ENCODE peak calls at places on chromosomes 3 and 15, in seven cellular contexts. One of them, this sample, is unnamed.

GRCh38 chr3:123941150-123941941 is 19.7 kb downstream of the CCDC14 start:
- DNase-seq in HCT116: no peak
- DNase-seq in tibial artery: no peak
- DNase-seq in naive thymus-derived CD4-positive, alpha-beta T cell: no peak
- DNase-seq in pancreas: no peak
- DNase-seq in OCI-LY7: no peak
- DNase-seq in CD4-positive, CD25-positive, alpha-beta regulatory T cell: no peak
- DNase-seq in this sample: no peak

GRCh38 chr3:38597502-38598060 is 51.9 kb downstream of the SCN5A start:
- DNase-seq in HCT116: no peak
- DNase-seq in tibial artery: no peak
- DNase-seq in naive thymus-derived CD4-positive, alpha-beta T cell: no peak
- DNase-seq in pancreas: no peak
- DNase-seq in OCI-LY7: no peak
- DNase-seq in CD4-positive, CD25-positive, alpha-beta regulatory T cell: no peak
- DNase-seq in this sample: no peak

GRCh38 chr3:87350367-87351199 is 74.2 kb upstream of the POU1F1 start:
- DNase-seq in HCT116: peak; percentile 38
- DNase-seq in tibial artery: no peak
- DNase-seq in naive thymus-derived CD4-positive, alpha-beta T cell: no peak
- DNase-seq in pancreas: no peak
- DNase-seq in OCI-LY7: peak; percentile 64
- DNase-seq in CD4-positive, CD25-positive, alpha-beta regulatory T cell: peak; percentile 57
- DNase-seq in this sample: peak; percentile 16

GRCh38 chr3:86923071-86923476 is 67.9 kb downstream of the VGLL3 start:
- DNase-seq in HCT116: no peak
- DNase-seq in tibial artery: no peak
- DNase-seq in naive thymus-derived CD4-positive, alpha-beta T cell: no peak
- DNase-seq in pancreas: no peak
- DNase-seq in OCI-LY7: no peak
- DNase-seq in CD4-positive, CD25-positive, alpha-beta regulatory T cell: no peak
- DNase-seq in this sample: no peak

GRCh38 chr15:42772126-42772525 is 35.2 kb upstream of the CDAN1 start:
- DNase-seq in HCT116: no peak
- DNase-seq in tibial artery: peak; percentile 68
- DNase-seq in naive thymus-derived CD4-positive, alpha-beta T cell: no peak
- DNase-seq in pancreas: no peak
- DNase-seq in OCI-LY7: no peak
- DNase-seq in CD4-positive, CD25-positive, alpha-beta regulatory T cell: no peak
- DNase-seq in this sample: no peak

GRCh38 chr3:194046995-194047681 is 88.8 kb upstream of the HES1 start:
- DNase-seq in HCT116: no peak
- DNase-seq in tibial artery: peak; percentile 41
- DNase-seq in naive thymus-derived CD4-positive, alpha-beta T cell: no peak
- DNase-seq in pancreas: peak; percentile 80
- DNase-seq in OCI-LY7: peak; percentile 77
- DNase-seq in CD4-positive, CD25-positive, alpha-beta regulatory T cell: no peak
- DNase-seq in this sample: no peak

GRCh38 chr3:12442654-12443501 is 41.4 kb upstream of the TSEN2 start:
- DNase-seq in HCT116: no peak
- DNase-seq in tibial artery: no peak
- DNase-seq in naive thymus-derived CD4-positive, alpha-beta T cell: no peak
- DNase-seq in pancreas: no peak
- DNase-seq in OCI-LY7: no peak
- DNase-seq in CD4-positive, CD25-positive, alpha-beta regulatory T cell: no peak
- DNase-seq in this sample: no peak

GRCh38 chr3:150132101-150132749 is 161.5 kb upstream of the PFN2 start:
- DNase-seq in HCT116: no peak
- DNase-seq in tibial artery: no peak
- DNase-seq in naive thymus-derived CD4-positive, alpha-beta T cell: no peak
- DNase-seq in pancreas: no peak
- DNase-seq in OCI-LY7: no peak
- DNase-seq in CD4-positive, CD25-positive, alpha-beta regulatory T cell: no peak
- DNase-seq in this sample: no peak

GRCh38 chr3:142888099-142888483 is 792 bp downstream of the PCOLCE2 start:
- DNase-seq in HCT116: peak; percentile 69
- DNase-seq in tibial artery: peak; percentile 32
- DNase-seq in naive thymus-derived CD4-positive, alpha-beta T cell: no peak
- DNase-seq in pancreas: peak; percentile 20
- DNase-seq in OCI-LY7: no peak
- DNase-seq in CD4-positive, CD25-positive, alpha-beta regulatory T cell: no peak
- DNase-seq in this sample: no peak

GRCh38 chr15:29476503-29477080 is 207.0 kb upstream of the NSMCE3 start:
- DNase-seq in HCT116: no peak
- DNase-seq in tibial artery: no peak
- DNase-seq in naive thymus-derived CD4-positive, alpha-beta T cell: no peak
- DNase-seq in pancreas: no peak
- DNase-seq in OCI-LY7: no peak
- DNase-seq in CD4-positive, CD25-positive, alpha-beta regulatory T cell: no peak
- DNase-seq in this sample: no peak

GRCh38 chr15:66827039-66827697 is 125.1 kb downstream of the SMAD6 start:
- DNase-seq in HCT116: no peak
- DNase-seq in tibial artery: no peak
- DNase-seq in naive thymus-derived CD4-positive, alpha-beta T cell: no peak
- DNase-seq in pancreas: no peak
- DNase-seq in OCI-LY7: no peak
- DNase-seq in CD4-positive, CD25-positive, alpha-beta regulatory T cell: no peak
- DNase-seq in this sample: no peak

GRCh38 chr3:126523745-126524428 is at the start of gene CHST13:
- DNase-seq in HCT116: no peak
- DNase-seq in tibial artery: no peak
- DNase-seq in naive thymus-derived CD4-positive, alpha-beta T cell: peak; percentile 22
- DNase-seq in pancreas: peak; percentile 30
- DNase-seq in OCI-LY7: no peak
- DNase-seq in CD4-positive, CD25-positive, alpha-beta regulatory T cell: no peak
- DNase-seq in this sample: no peak

GRCh38 chr3:49689046-49689886 is at the start of the genes MST1 and RNF123:
- DNase-seq in HCT116: peak; percentile 81
- DNase-seq in tibial artery: peak; percentile 79
- DNase-seq in naive thymus-derived CD4-positive, alpha-beta T cell: peak; percentile 93
- DNase-seq in pancreas: peak; percentile 91
- DNase-seq in OCI-LY7: peak; percentile 95
- DNase-seq in CD4-positive, CD25-positive, alpha-beta regulatory T cell: peak; percentile 93
- DNase-seq in this sample: peak; percentile 86
- H3K27ac ChIP-seq in HCT116: peak within 1 kb of the TSS; percentile 66
- H3K27ac ChIP-seq in tibial artery: peak within 1 kb of the TSS; percentile 85
- H3K27ac ChIP-seq in naive thymus-derived CD4-positive, alpha-beta T cell: peak within 1 kb of the TSS; percentile 82
- H3K27ac ChIP-seq in pancreas: peak within 1 kb of the TSS; percentile 79
- H3K27ac ChIP-seq in OCI-LY7: peak within 1 kb of the TSS; percentile 22
- H3K27ac ChIP-seq in CD4-positive, CD25-positive, alpha-beta regulatory T cell: peak within 1 kb of the TSS; percentile 74
- H3K27ac ChIP-seq in this sample: peak within 1 kb of the TSS; percentile 81

GRCh38 chr3:157573281-157573680 is 70.1 kb upstream of the VEPH1 start:
- DNase-seq in HCT116: no peak
- DNase-seq in tibial artery: no peak
- DNase-seq in naive thymus-derived CD4-positive, alpha-beta T cell: no peak
- DNase-seq in pancreas: no peak
- DNase-seq in OCI-LY7: no peak
- DNase-seq in CD4-positive, CD25-positive, alpha-beta regulatory T cell: no peak
- DNase-seq in this sample: no peak
- H3K4me3 ChIP-seq in HCT116: no peak overlapping the region
- H3K4me3 ChIP-seq in tibial artery: no peak overlapping the region
- H3K4me3 ChIP-seq in naive thymus-derived CD4-positive, alpha-beta T cell: no peak overlapping the region
- H3K4me3 ChIP-seq in pancreas: no peak overlapping the region
- H3K4me3 ChIP-seq in OCI-LY7: no peak overlapping the region
- H3K4me3 ChIP-seq in CD4-positive, CD25-positive, alpha-beta regulatory T cell: no peak overlapping the region
- H3K4me3 ChIP-seq in this sample: no peak overlapping the region

GRCh38 chr15:90232196-90232595 is 1.5 kb downstream of the CIB1 start:
- DNase-seq in HCT116: no peak
- DNase-seq in tibial artery: no peak
- DNase-seq in naive thymus-derived CD4-positive, alpha-beta T cell: no peak
- DNase-seq in pancreas: no peak
- DNase-seq in OCI-LY7: peak; percentile 48
- DNase-seq in CD4-positive, CD25-positive, alpha-beta regulatory T cell: no peak
- DNase-seq in this sample: no peak
- H3K27ac ChIP-seq in HCT116: no peak overlapping the region
- H3K27ac ChIP-seq in tibial artery: peak overlapping the region; percentile 96
- H3K27ac ChIP-seq in naive thymus-derived CD4-positive, alpha-beta T cell: peak overlapping the region; percentile 99
- H3K27ac ChIP-seq in pancreas: peak overlapping the region; percentile 87
- H3K27ac ChIP-seq in OCI-LY7: peak overlapping the region; percentile 73
- H3K27ac ChIP-seq in CD4-positive, CD25-positive, alpha-beta regulatory T cell: peak overlapping the region; percentile 96
- H3K27ac ChIP-seq in this sample: peak overlapping the region; percentile 96

DNA sequence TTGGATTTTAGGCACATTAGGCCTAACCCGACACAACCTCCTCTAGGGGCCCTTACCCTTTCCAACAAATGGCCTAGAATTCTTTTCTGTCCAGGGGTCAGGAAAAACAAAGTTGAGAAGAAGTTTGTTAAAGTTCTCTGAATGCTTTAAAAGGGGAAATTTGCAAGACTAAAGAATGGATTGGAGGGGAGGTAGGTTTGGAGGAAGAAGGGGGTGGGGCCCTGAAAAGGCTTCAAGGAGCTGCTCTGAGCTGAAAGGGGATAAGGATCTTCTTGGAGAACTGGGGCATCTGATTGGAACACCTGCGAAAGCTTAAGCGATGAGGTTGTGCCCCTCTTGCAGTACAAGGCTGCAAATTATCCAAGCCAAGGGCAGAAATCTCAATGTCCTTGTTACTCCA is 3.9 kb upstream of the SENP2 start:
- DNase-seq in HCT116: no peak
- DNase-seq in tibial artery: no peak
- DNase-seq in naive thymus-derived CD4-positive, alpha-beta T cell: no peak
- DNase-seq in pancreas: no peak
- DNase-seq in OCI-LY7: no peak
- DNase-seq in CD4-positive, CD25-positive, alpha-beta regulatory T cell: no peak
- DNase-seq in this sample: no peak
- H3K4me3 ChIP-seq in HCT116: no peak overlapping the region
- H3K4me3 ChIP-seq in tibial artery: no peak overlapping the region
- H3K4me3 ChIP-seq in naive thymus-derived CD4-positive, alpha-beta T cell: no peak overlapping the region
- H3K4me3 ChIP-seq in pancreas: no peak overlapping the region
- H3K4me3 ChIP-seq in OCI-LY7: no peak overlapping the region
- H3K4me3 ChIP-seq in CD4-positive, CD25-positive, alpha-beta regulatory T cell: no peak overlapping the region
- H3K4me3 ChIP-seq in this sample: no peak overlapping the region

GRCh38 chr15:50675524-50676144 is 11.0 kb downstream of the TRPM7 start:
- DNase-seq in HCT116: peak; percentile 21
- DNase-seq in tibial artery: no peak
- DNase-seq in naive thymus-derived CD4-positive, alpha-beta T cell: no peak
- DNase-seq in pancreas: no peak
- DNase-seq in OCI-LY7: peak; percentile 25
- DNase-seq in CD4-positive, CD25-positive, alpha-beta regulatory T cell: peak; percentile 14
- DNase-seq in this sample: no peak

GRCh38 chr15:50681467-50681866 is 5.1 kb downstream of the TRPM7 start:
- DNase-seq in HCT116: no peak
- DNase-seq in tibial artery: no peak
- DNase-seq in naive thymus-derived CD4-positive, alpha-beta T cell: no peak
- DNase-seq in pancreas: no peak
- DNase-seq in OCI-LY7: no peak
- DNase-seq in CD4-positive, CD25-positive, alpha-beta regulatory T cell: no peak
- DNase-seq in this sample: no peak

DNA sequence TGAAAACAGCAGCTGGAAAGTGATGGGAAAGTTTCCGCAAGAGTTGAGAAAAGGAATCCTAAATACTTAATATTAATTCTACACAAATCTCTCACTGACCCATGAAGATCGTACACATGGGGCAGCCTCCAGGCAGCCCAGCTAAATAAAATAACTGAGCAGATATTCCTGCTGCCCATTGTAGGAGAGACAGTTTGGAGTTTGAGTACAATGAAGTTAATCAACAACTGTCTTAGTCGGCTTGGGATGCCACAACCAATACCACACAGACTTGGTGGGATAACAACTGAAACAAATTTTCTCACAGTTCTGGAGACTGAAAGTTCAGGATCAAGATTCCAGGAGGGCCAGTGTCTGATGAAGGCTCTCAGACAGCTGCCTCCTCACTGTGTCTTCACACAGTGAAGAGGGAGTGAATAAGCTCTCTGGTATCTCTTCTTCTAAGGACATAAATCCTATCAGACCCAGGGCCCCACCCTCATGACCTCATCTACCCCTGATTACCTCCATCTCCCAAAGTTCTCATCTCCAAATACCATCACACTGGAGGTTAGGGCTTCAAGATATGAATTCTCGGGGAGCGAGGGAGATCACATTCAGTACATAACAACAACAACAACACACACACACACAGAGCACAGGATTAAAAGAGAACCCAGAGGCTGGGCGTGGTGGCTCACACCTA is 9.7 kb downstream of the TRPM7 start:
- DNase-seq in HCT116: no peak
- DNase-seq in tibial artery: no peak
- DNase-seq in naive thymus-derived CD4-positive, alpha-beta T cell: no peak
- DNase-seq in pancreas: no peak
- DNase-seq in OCI-LY7: no peak
- DNase-seq in CD4-positive, CD25-positive, alpha-beta regulatory T cell: no peak
- DNase-seq in this sample: no peak
- H3K27ac ChIP-seq in HCT116: no peak overlapping the region
- H3K27ac ChIP-seq in tibial artery: no peak overlapping the region
- H3K27ac ChIP-seq in naive thymus-derived CD4-positive, alpha-beta T cell: peak overlapping the region; percentile 10
- H3K27ac ChIP-seq in pancreas: no peak overlapping the region
- H3K27ac ChIP-seq in OCI-LY7: no peak overlapping the region
- H3K27ac ChIP-seq in CD4-positive, CD25-positive, alpha-beta regulatory T cell: no peak overlapping the region
- H3K27ac ChIP-seq in this sample: no peak overlapping the region